ENCODE peak calls at places on chromosomes 11 and 22, in four cellular contexts. One of them, this sample, is unnamed.

GRCh38 chr22:38718414-38718813 is 12.7 kb downstream of the GTPBP1 start:
- DNase-seq in NCI-H774: no peak
- DNase-seq in activated CD8-positive, alpha-beta memory T cell treated with anti-CD3 and anti-CD28 coated beads, Interleukin-2, amount 50 U/mL, for 4 hours: no peak
- DNase-seq in HCEC 1CT: peak; percentile 76
- DNase-seq in this sample: no peak

GRCh38 chr11:13238879-13239514 is 38.6 kb upstream of the BMAL1 start:
- DNase-seq in NCI-H774: peak; percentile 6
- DNase-seq in HCEC 1CT: peak; percentile 57
- DNase-seq in activated CD8-positive, alpha-beta memory T cell treated with anti-CD3 and anti-CD28 coated beads, Interleukin-2, amount 50 U/mL, for 4 hours: peak; percentile 45
- DNase-seq in this sample: peak; percentile 50

GRCh38 chr11:6737872-6738466 is 33.8 kb downstream of the OR2AG2 start:
- DNase-seq in HCEC 1CT: peak; percentile 35
- DNase-seq in activated CD8-positive, alpha-beta memory T cell treated with anti-CD3 and anti-CD28 coated beads, Interleukin-2, amount 50 U/mL, for 4 hours: peak; percentile 61
- DNase-seq in NCI-H774: no peak
- DNase-seq in this sample: no peak

GRCh38 chr11:35367491-35367890 is 51.9 kb downstream of the SLC1A2 start:
- DNase-seq in activated CD8-positive, alpha-beta memory T cell treated with anti-CD3 and anti-CD28 coated beads, Interleukin-2, amount 50 U/mL, for 4 hours: no peak
- DNase-seq in HCEC 1CT: peak; percentile 82
- DNase-seq in NCI-H774: no peak
- DNase-seq in this sample: no peak

GRCh38 chr22:45240137-45240809 is 421 bp downstream of the KIAA0930 start:
- DNase-seq in HCEC 1CT: no peak
- DNase-seq in activated CD8-positive, alpha-beta memory T cell treated with anti-CD3 and anti-CD28 coated beads, Interleukin-2, amount 50 U/mL, for 4 hours: peak; percentile 40
- DNase-seq in NCI-H774: no peak
- DNase-seq in this sample: no peak

GRCh38 chr11:80214413-80214812 is 773.6 kb upstream of the TENM4 start:
- DNase-seq in activated CD8-positive, alpha-beta memory T cell treated with anti-CD3 and anti-CD28 coated beads, Interleukin-2, amount 50 U/mL, for 4 hours: no peak
- DNase-seq in HCEC 1CT: no peak
- DNase-seq in NCI-H774: no peak
- DNase-seq in this sample: no peak

GRCh38 chr11:31106963-31107576 is 262.5 kb downstream of the DCDC1 start:
- DNase-seq in activated CD8-positive, alpha-beta memory T cell treated with anti-CD3 and anti-CD28 coated beads, Interleukin-2, amount 50 U/mL, for 4 hours: peak; percentile 18
- DNase-seq in HCEC 1CT: no peak
- DNase-seq in NCI-H774: peak; percentile 49
- DNase-seq in this sample: peak; percentile 19

GRCh38 chr11:441418-442274 is at the start of gene ANO9:
- DNase-seq in activated CD8-positive, alpha-beta memory T cell treated with anti-CD3 and anti-CD28 coated beads, Interleukin-2, amount 50 U/mL, for 4 hours: peak; percentile 53
- DNase-seq in HCEC 1CT: no peak
- DNase-seq in NCI-H774: peak; percentile 71
- DNase-seq in this sample: peak; percentile 62

GRCh38 chr22:19958083-19959042 is 16.7 kb upstream of the TXNRD2 start:
- DNase-seq in NCI-H774: no peak
- DNase-seq in HCEC 1CT: peak; percentile 48
- DNase-seq in activated CD8-positive, alpha-beta memory T cell treated with anti-CD3 and anti-CD28 coated beads, Interleukin-2, amount 50 U/mL, for 4 hours: no peak
- DNase-seq in this sample: no peak

GRCh38 chr11:72119188-72119587 is 6.7 kb upstream of the ANAPC15 start:
- DNase-seq in HCEC 1CT: no peak
- DNase-seq in activated CD8-positive, alpha-beta memory T cell treated with anti-CD3 and anti-CD28 coated beads, Interleukin-2, amount 50 U/mL, for 4 hours: no peak
- DNase-seq in NCI-H774: no peak
- DNase-seq in this sample: no peak

GRCh38 chr11:113831314-113831713 is 44.1 kb downstream of the USP28 start:
- DNase-seq in NCI-H774: no peak
- DNase-seq in activated CD8-positive, alpha-beta memory T cell treated with anti-CD3 and anti-CD28 coated beads, Interleukin-2, amount 50 U/mL, for 4 hours: no peak
- DNase-seq in HCEC 1CT: no peak
- DNase-seq in this sample: no peak

GRCh38 chr11:116925050-116925449 is 87.6 kb upstream of the APOA1 start:
- DNase-seq in activated CD8-positive, alpha-beta memory T cell treated with anti-CD3 and anti-CD28 coated beads, Interleukin-2, amount 50 U/mL, for 4 hours: no peak
- DNase-seq in NCI-H774: no peak
- DNase-seq in HCEC 1CT: no peak
- DNase-seq in this sample: no peak

GRCh38 chr22:50561401-50562074 is 1.2 kb downstream of the SYCE3 start:
- DNase-seq in HCEC 1CT: no peak
- DNase-seq in NCI-H774: no peak
- DNase-seq in activated CD8-positive, alpha-beta memory T cell treated with anti-CD3 and anti-CD28 coated beads, Interleukin-2, amount 50 U/mL, for 4 hours: no peak
- DNase-seq in this sample: no peak

GRCh38 chr11:60428517-60428916 is 855 bp upstream of the MS4A5 start:
- DNase-seq in HCEC 1CT: no peak
- DNase-seq in activated CD8-positive, alpha-beta memory T cell treated with anti-CD3 and anti-CD28 coated beads, Interleukin-2, amount 50 U/mL, for 4 hours: no peak
- DNase-seq in NCI-H774: no peak
- DNase-seq in this sample: no peak

GRCh38 chr11:72494109-72494429 is 59.7 kb upstream of the CLPB start:
- DNase-seq in activated CD8-positive, alpha-beta memory T cell treated with anti-CD3 and anti-CD28 coated beads, Interleukin-2, amount 50 U/mL, for 4 hours: no peak
- DNase-seq in HCEC 1CT: no peak
- DNase-seq in NCI-H774: no peak
- DNase-seq in this sample: no peak

GRCh38 chr11:61148016-61148640 is 13.1 kb downstream of the VPS37C start:
- DNase-seq in HCEC 1CT: no peak
- DNase-seq in activated CD8-positive, alpha-beta memory T cell treated with anti-CD3 and anti-CD28 coated beads, Interleukin-2, amount 50 U/mL, for 4 hours: no peak
- DNase-seq in NCI-H774: peak; percentile 71
- DNase-seq in this sample: no peak

GRCh38 chr22:24695958-24696511 is 78.5 kb downstream of the PIWIL3 start:
- DNase-seq in HCEC 1CT: peak; percentile 12
- DNase-seq in activated CD8-positive, alpha-beta memory T cell treated with anti-CD3 and anti-CD28 coated beads, Interleukin-2, amount 50 U/mL, for 4 hours: no peak
- DNase-seq in NCI-H774: no peak
- DNase-seq in this sample: no peak

GRCh38 chr11:68581439-68581838 is 102.9 kb upstream of the GAL start:
- DNase-seq in activated CD8-positive, alpha-beta memory T cell treated with anti-CD3 and anti-CD28 coated beads, Interleukin-2, amount 50 U/mL, for 4 hours: no peak
- DNase-seq in HCEC 1CT: no peak
- DNase-seq in NCI-H774: no peak
- DNase-seq in this sample: no peak

GRCh38 chr11:111461460-111462240 is 50.5 kb downstream of the BTG4 start:
- DNase-seq in NCI-H774: no peak
- DNase-seq in HCEC 1CT: no peak
- DNase-seq in activated CD8-positive, alpha-beta memory T cell treated with anti-CD3 and anti-CD28 coated beads, Interleukin-2, amount 50 U/mL, for 4 hours: no peak
- DNase-seq in this sample: no peak

GRCh38 chr11:3949132-3949531 is 93.7 kb downstream of the STIM1 start:
- DNase-seq in NCI-H774: no peak
- DNase-seq in HCEC 1CT: no peak
- DNase-seq in activated CD8-positive, alpha-beta memory T cell treated with anti-CD3 and anti-CD28 coated beads, Interleukin-2, amount 50 U/mL, for 4 hours: no peak
- DNase-seq in this sample: no peak

GRCh38 chr11:45663486-45664375 is 1.7 kb downstream of the CHST1 start:
- DNase-seq in HCEC 1CT: no peak
- DNase-seq in NCI-H774: no peak
- DNase-seq in activated CD8-positive, alpha-beta memory T cell treated with anti-CD3 and anti-CD28 coated beads, Interleukin-2, amount 50 U/mL, for 4 hours: no peak
- DNase-seq in this sample: no peak

GRCh38 chr11:75352417-75353206 is 1.2 kb upstream of the ARRB1 start:
- DNase-seq in activated CD8-positive, alpha-beta memory T cell treated with anti-CD3 and anti-CD28 coated beads, Interleukin-2, amount 50 U/mL, for 4 hours: peak; percentile 23
- DNase-seq in HCEC 1CT: no peak
- DNase-seq in NCI-H774: no peak
- DNase-seq in this sample: no peak

GRCh38 chr11:69962152-69962551 is 116.0 kb upstream of the ANO1 start:
- DNase-seq in NCI-H774: no peak
- DNase-seq in HCEC 1CT: no peak
- DNase-seq in activated CD8-positive, alpha-beta memory T cell treated with anti-CD3 and anti-CD28 coated beads, Interleukin-2, amount 50 U/mL, for 4 hours: no peak
- DNase-seq in this sample: no peak

GRCh38 chr11:43904737-43905515 is 24.3 kb downstream of the ALKBH3 start:
- DNase-seq in activated CD8-positive, alpha-beta memory T cell treated with anti-CD3 and anti-CD28 coated beads, Interleukin-2, amount 50 U/mL, for 4 hours: no peak
- DNase-seq in NCI-H774: no peak
- DNase-seq in HCEC 1CT: peak; percentile 60
- DNase-seq in this sample: no peak

GRCh38 chr11:12232819-12233601 is 122.6 kb downstream of the MICAL2 start:
- DNase-seq in HCEC 1CT: peak; percentile 83
- DNase-seq in activated CD8-positive, alpha-beta memory T cell treated with anti-CD3 and anti-CD28 coated beads, Interleukin-2, amount 50 U/mL, for 4 hours: no peak
- DNase-seq in NCI-H774: no peak
- DNase-seq in this sample: no peak

GRCh38 chr22:20585640-20586402 is 78.4 kb downstream of the MED15 start:
- DNase-seq in activated CD8-positive, alpha-beta memory T cell treated with anti-CD3 and anti-CD28 coated beads, Interleukin-2, amount 50 U/mL, for 4 hours: peak; percentile 4
- DNase-seq in NCI-H774: no peak
- DNase-seq in HCEC 1CT: no peak
- DNase-seq in this sample: peak; percentile 14

GRCh38 chr11:76339217-76339616 is 41.7 kb downstream of the THAP12 start:
- DNase-seq in NCI-H774: no peak
- DNase-seq in HCEC 1CT: no peak
- DNase-seq in activated CD8-positive, alpha-beta memory T cell treated with anti-CD3 and anti-CD28 coated beads, Interleukin-2, amount 50 U/mL, for 4 hours: no peak
- DNase-seq in this sample: no peak

GRCh38 chr11:129652828-129653227 is 162.8 kb upstream of the TMEM45B start:
- DNase-seq in HCEC 1CT: peak; percentile 74
- DNase-seq in activated CD8-positive, alpha-beta memory T cell treated with anti-CD3 and anti-CD28 coated beads, Interleukin-2, amount 50 U/mL, for 4 hours: no peak
- DNase-seq in NCI-H774: peak; percentile 66
- DNase-seq in this sample: no peak

GRCh38 chr11:113334183-113334582 is 19.8 kb downstream of the TTC12 start:
- DNase-seq in activated CD8-positive, alpha-beta memory T cell treated with anti-CD3 and anti-CD28 coated beads, Interleukin-2, amount 50 U/mL, for 4 hours: no peak
- DNase-seq in NCI-H774: no peak
- DNase-seq in HCEC 1CT: no peak
- DNase-seq in this sample: no peak

GRCh38 chr11:117792241-117792640 is 4.8 kb downstream of the DSCAML1 start:
- DNase-seq in NCI-H774: no peak
- DNase-seq in activated CD8-positive, alpha-beta memory T cell treated with anti-CD3 and anti-CD28 coated beads, Interleukin-2, amount 50 U/mL, for 4 hours: no peak
- DNase-seq in HCEC 1CT: no peak
- DNase-seq in this sample: no peak

GRCh38 chr22:49340406-49340805 is 487.3 kb downstream of the BRD1 start:
- DNase-seq in activated CD8-positive, alpha-beta memory T cell treated with anti-CD3 and anti-CD28 coated beads, Interleukin-2, amount 50 U/mL, for 4 hours: no peak
- DNase-seq in NCI-H774: no peak
- DNase-seq in HCEC 1CT: no peak
- DNase-seq in this sample: no peak

GRCh38 chr11:84498016-84498415 is 1129.1 kb downstream of the DLG2 start:
- DNase-seq in HCEC 1CT: no peak
- DNase-seq in NCI-H774: no peak
- DNase-seq in activated CD8-positive, alpha-beta memory T cell treated with anti-CD3 and anti-CD28 coated beads, Interleukin-2, amount 50 U/mL, for 4 hours: no peak
- DNase-seq in this sample: no peak

GRCh38 chr22:25114369-25115362 is 85.0 kb upstream of the CRYBB3 start:
- DNase-seq in HCEC 1CT: no peak
- DNase-seq in activated CD8-positive, alpha-beta memory T cell treated with anti-CD3 and anti-CD28 coated beads, Interleukin-2, amount 50 U/mL, for 4 hours: no peak
- DNase-seq in NCI-H774: no peak
- DNase-seq in this sample: no peak

GRCh38 chr11:114036156-114036811 is 23.2 kb upstream of the ZBTB16 start:
- DNase-seq in activated CD8-positive, alpha-beta memory T cell treated with anti-CD3 and anti-CD28 coated beads, Interleukin-2, amount 50 U/mL, for 4 hours: peak; percentile 59
- DNase-seq in HCEC 1CT: peak; percentile 82
- DNase-seq in NCI-H774: peak; percentile 75
- DNase-seq in this sample: peak; percentile 66

GRCh38 chr22:26394787-26395186 is 34.3 kb upstream of the ASPHD2 start:
- DNase-seq in activated CD8-positive, alpha-beta memory T cell treated with anti-CD3 and anti-CD28 coated beads, Interleukin-2, amount 50 U/mL, for 4 hours: no peak
- DNase-seq in NCI-H774: no peak
- DNase-seq in HCEC 1CT: no peak
- DNase-seq in this sample: no peak

GRCh38 chr22:43901976-43902643 is 10.3 kb upstream of the PNPLA5 start:
- DNase-seq in activated CD8-positive, alpha-beta memory T cell treated with anti-CD3 and anti-CD28 coated beads, Interleukin-2, amount 50 U/mL, for 4 hours: no peak
- DNase-seq in NCI-H774: no peak
- DNase-seq in HCEC 1CT: peak; percentile 94
- DNase-seq in this sample: no peak

GRCh38 chr11:67301951-67302516 is 1.3 kb upstream of the SSH3 start:
- DNase-seq in HCEC 1CT: peak; percentile 65
- DNase-seq in NCI-H774: no peak
- DNase-seq in activated CD8-positive, alpha-beta memory T cell treated with anti-CD3 and anti-CD28 coated beads, Interleukin-2, amount 50 U/mL, for 4 hours: no peak
- DNase-seq in this sample: no peak

GRCh38 chr11:10878408-10879214 is 20.8 kb upstream of the ZBED5 start:
- DNase-seq in NCI-H774: peak; percentile 17
- DNase-seq in activated CD8-positive, alpha-beta memory T cell treated with anti-CD3 and anti-CD28 coated beads, Interleukin-2, amount 50 U/mL, for 4 hours: no peak
- DNase-seq in HCEC 1CT: peak; percentile 76
- DNase-seq in this sample: no peak

This sample was measured in activated T-cell treated with anti-CD3 and anti-CD28 coated beads, Interleukin-2, amount 50 U/mL, for 1 hour.